ENCODE peak calls at places on chromosomes 13 and 19, in nine cellular contexts. V, K, M, Z, N, C, B, G and R are unnamed samples.

GRCh38 chr13:49690133-49690989 is 925 bp downstream of the EBPL start:
- DNase-seq in M (no peak), G (no peak), K (no peak), C (no peak), V (no peak), B (peak), Z (no peak), N (peak), R (no peak)

GRCh38 chr13:107518292-107518691 is 697.0 kb downstream of the LIG4 start:
- DNase-seq in Z (no peak), C (no peak), G (no peak), M (no peak), K (no peak), N (no peak), V (no peak), B (peak), R (no peak)

GRCh38 chr13:20190481-20191310 is 2.0 kb downstream of the GJB2 start:
- DNase-seq in Z (no peak), G (peak), V (no peak), C (no peak), K (no peak), M (no peak), N (no peak), B (peak), R (no peak)

GRCh38 chr19:18415177-18415867 is 3.9 kb upstream of the SSBP4 start:
- DNase-seq in V (peak), C (no peak), B (no peak), K (no peak), Z (no peak), N (no peak), M (peak), G (peak), R (peak)

GRCh38 chr13:73109969-73110368 is 51.2 kb downstream of the KLF5 start:
- DNase-seq in V (no peak), C (no peak), M (no peak), K (no peak), N (no peak), Z (no peak), G (no peak), B (no peak), R (no peak)

GRCh38 chr13:59906413-59907027 is 257.2 kb downstream of the DIAPH3 start:
- DNase-seq in K (no peak), N (peak), Z (no peak), G (no peak), M (no peak), C (no peak), V (no peak), B (peak), R (no peak)

GRCh38 chr13:98658131-98658530 is 81.2 kb upstream of the STK24 start:
- DNase-seq in G (no peak), K (no peak), N (no peak), V (no peak), B (no peak), Z (no peak), C (no peak), M (no peak), R (no peak)

GRCh38 chr19:5290336-5291262 is 50.0 kb downstream of the PTPRS start:
- DNase-seq in G (no peak), V (no peak), M (peak), B (no peak), C (no peak), Z (no peak), N (no peak), K (no peak), R (peak)

GRCh38 chr19:50333737-50334617 is 4.8 kb upstream of the KCNC3 start:
- DNase-seq in V (peak), B (no peak), M (peak), C (no peak), K (peak), N (no peak), Z (no peak), G (peak), R (peak)

GRCh38 chr19:36182612-36183454 is 30.6 kb upstream of the COX7A1 start:
- DNase-seq in V (no peak), Z (no peak), K (no peak), B (no peak), N (no peak), M (no peak), G (no peak), C (no peak), R (no peak)

GRCh38 chr19:33024398-33024797 is 40.3 kb downstream of the RHPN2 start:
- DNase-seq in G (no peak), V (no peak), B (no peak), M (no peak), Z (no peak), C (no peak), N (no peak), K (no peak), R (no peak)

GRCh38 chr19:48746738-48747575 is at the start of gene IZUMO1:
- DNase-seq in Z (peak), K (no peak), M (peak), N (no peak), G (peak), C (peak), V (no peak), B (no peak), R (peak)

GRCh38 chr13:33271759-33272158 is 13.8 kb downstream of the STARD13 start:
- DNase-seq in B (no peak), V (no peak), K (no peak), C (no peak), N (no peak), M (no peak), Z (no peak), G (no peak), R (no peak)

GRCh38 chr13:41581884-41582547 is 124.7 kb downstream of the RGCC start:
- DNase-seq in V (no peak), K (no peak), B (no peak), C (no peak), M (no peak), G (no peak), N (no peak), Z (no peak), R (no peak)

GRCh38 chr13:69198706-69199105 is 908.9 kb upstream of the ATXN8OS start:
- DNase-seq in V (no peak), B (no peak), N (no peak), Z (no peak), K (no peak), M (no peak), C (no peak), G (no peak), R (no peak)

GRCh38 chr13:51019026-51019425 is 92.0 kb downstream of the C13orf42 start:
- DNase-seq in V (no peak), N (no peak), Z (no peak), K (no peak), B (no peak), G (no peak), C (no peak), M (no peak), R (no peak)

GRCh38 chr13:27619711-27620376 is 485 bp downstream of the LNX2 start:
- DNase-seq in Z (no peak), M (peak), N (peak), G (no peak), B (peak), K (peak), C (peak), V (peak), R (no peak)

GRCh38 chr13:48876289-48876688 is 99.4 kb upstream of the FNDC3A start:
- DNase-seq in K (no peak), Z (no peak), B (no peak), C (no peak), G (no peak), N (no peak), M (no peak), V (no peak), R (no peak)

GRCh38 chr13:98539655-98540054 is 37.3 kb downstream of the STK24 start:
- DNase-seq in V (no peak), G (peak), K (no peak), N (no peak), Z (no peak), M (no peak), C (no peak), B (no peak), R (no peak)

GRCh38 chr13:76455960-76456359 is 430.2 kb downstream of the KCTD12 start:
- DNase-seq in V (no peak), C (no peak), Z (no peak), G (peak), K (no peak), M (no peak), N (no peak), B (no peak), R (no peak)

GRCh38 chr19:36196249-36196648 is 18.2 kb downstream of the ZNF565 start:
- DNase-seq in V (no peak), B (no peak), G (no peak), C (no peak), N (no peak), K (no peak), M (no peak), Z (no peak), R (no peak)

GRCh38 chr19:12793290-12794195 is 2.3 kb downstream of the JUNB start:
- DNase-seq in B (peak), K (peak), M (peak), N (peak), V (peak), C (peak), G (peak), Z (peak), R (peak)